ENCODE peak calls at places on chromosome 12, in eight cellular contexts. One of them, this sample, is unnamed.

GRCh38 chr12:47773062-47773857 is at the start of gene SLC48A1:
- DNase-seq in lower lobe of right lung: peak; percentile 85
- DNase-seq in adrenal gland: peak; percentile 82
- DNase-seq in HepG2: peak; percentile 30
- DNase-seq in kidney: peak; percentile 91
- DNase-seq in psoas muscle: peak; percentile 82
- DNase-seq in vagina: no peak
- DNase-seq in effector memory CD4-positive, alpha-beta T cell: peak; percentile 65
- DNase-seq in this sample: no peak

GRCh38 chr12:67918441-67918840 is 70.8 kb upstream of the IFNG-AS1 start:
- DNase-seq in lower lobe of right lung: no peak
- DNase-seq in adrenal gland: no peak
- DNase-seq in HepG2: no peak
- DNase-seq in kidney: no peak
- DNase-seq in psoas muscle: no peak
- DNase-seq in vagina: no peak
- DNase-seq in effector memory CD4-positive, alpha-beta T cell: no peak
- DNase-seq in this sample: no peak

GRCh38 chr12:53221203-53222076 is 10.6 kb downstream of the RARG start:
- DNase-seq in lower lobe of right lung: peak; percentile 84
- DNase-seq in adrenal gland: peak; percentile 79
- DNase-seq in HepG2: peak; percentile 77
- DNase-seq in kidney: peak; percentile 94
- DNase-seq in psoas muscle: peak; percentile 81
- DNase-seq in vagina: no peak
- DNase-seq in effector memory CD4-positive, alpha-beta T cell: peak; percentile 51
- DNase-seq in this sample: no peak

GRCh38 chr12:59632408-59632807 is 36.6 kb downstream of the SLC16A7 start:
- DNase-seq in lower lobe of right lung: no peak
- DNase-seq in adrenal gland: peak; percentile 63
- DNase-seq in HepG2: no peak
- DNase-seq in kidney: no peak
- DNase-seq in psoas muscle: peak; percentile 24
- DNase-seq in vagina: no peak
- DNase-seq in effector memory CD4-positive, alpha-beta T cell: no peak
- DNase-seq in this sample: no peak

GRCh38 chr12:96233168-96233567 is 39.0 kb downstream of the ELK3 start:
- DNase-seq in lower lobe of right lung: no peak
- DNase-seq in adrenal gland: no peak
- DNase-seq in HepG2: no peak
- DNase-seq in kidney: no peak
- DNase-seq in psoas muscle: peak; percentile 67
- DNase-seq in vagina: no peak
- DNase-seq in effector memory CD4-positive, alpha-beta T cell: no peak
- DNase-seq in this sample: no peak

GRCh38 chr12:109296431-109296830 is 12.7 kb downstream of the FOXN4 start:
- DNase-seq in lower lobe of right lung: no peak
- DNase-seq in adrenal gland: no peak
- DNase-seq in HepG2: no peak
- DNase-seq in kidney: no peak
- DNase-seq in psoas muscle: no peak
- DNase-seq in vagina: no peak
- DNase-seq in effector memory CD4-positive, alpha-beta T cell: no peak
- DNase-seq in this sample: no peak

GRCh38 chr12:2973566-2973965 is 14.4 kb downstream of the TEAD4 start:
- DNase-seq in lower lobe of right lung: no peak
- DNase-seq in adrenal gland: no peak
- DNase-seq in HepG2: no peak
- DNase-seq in kidney: no peak
- DNase-seq in psoas muscle: no peak
- DNase-seq in vagina: no peak
- DNase-seq in effector memory CD4-positive, alpha-beta T cell: no peak
- DNase-seq in this sample: no peak

GRCh38 chr12:32115404-32116104 is 8.9 kb downstream of the BICD1 start:
- DNase-seq in lower lobe of right lung: no peak
- DNase-seq in adrenal gland: peak; percentile 98
- DNase-seq in HepG2: no peak
- DNase-seq in kidney: peak; percentile 89
- DNase-seq in psoas muscle: peak; percentile 87
- DNase-seq in vagina: no peak
- DNase-seq in effector memory CD4-positive, alpha-beta T cell: no peak
- DNase-seq in this sample: no peak

GRCh38 chr12:29148958-29149690 is at the start of gene FAR2:
- DNase-seq in lower lobe of right lung: peak; percentile 76
- DNase-seq in adrenal gland: peak; percentile 19
- DNase-seq in HepG2: no peak
- DNase-seq in kidney: peak; percentile 83
- DNase-seq in psoas muscle: peak; percentile 58
- DNase-seq in vagina: no peak
- DNase-seq in effector memory CD4-positive, alpha-beta T cell: peak; percentile 30
- DNase-seq in this sample: no peak

GRCh38 chr12:14216405-14217294 is 148.8 kb upstream of the ATF7IP start:
- DNase-seq in lower lobe of right lung: no peak
- DNase-seq in adrenal gland: no peak
- DNase-seq in HepG2: no peak
- DNase-seq in kidney: no peak
- DNase-seq in psoas muscle: no peak
- DNase-seq in vagina: no peak
- DNase-seq in effector memory CD4-positive, alpha-beta T cell: no peak
- DNase-seq in this sample: no peak

GRCh38 chr12:27709212-27709931 is 1.3 kb upstream of the MRPS35 start:
- DNase-seq in lower lobe of right lung: no peak
- DNase-seq in adrenal gland: no peak
- DNase-seq in HepG2: no peak
- DNase-seq in kidney: no peak
- DNase-seq in psoas muscle: no peak
- DNase-seq in vagina: no peak
- DNase-seq in effector memory CD4-positive, alpha-beta T cell: no peak
- DNase-seq in this sample: no peak

GRCh38 chr12:27711312-27711682 is 665 bp downstream of the MRPS35 start:
- DNase-seq in lower lobe of right lung: no peak
- DNase-seq in adrenal gland: no peak
- DNase-seq in HepG2: no peak
- DNase-seq in kidney: no peak
- DNase-seq in psoas muscle: no peak
- DNase-seq in vagina: no peak
- DNase-seq in effector memory CD4-positive, alpha-beta T cell: no peak
- DNase-seq in this sample: no peak

GRCh38 chr12:27709932-27710591 is 570 bp upstream of the MRPS35 start:
- DNase-seq in lower lobe of right lung: no peak
- DNase-seq in adrenal gland: peak; percentile 6
- DNase-seq in HepG2: peak; percentile 66
- DNase-seq in kidney: no peak
- DNase-seq in psoas muscle: no peak
- DNase-seq in vagina: no peak
- DNase-seq in effector memory CD4-positive, alpha-beta T cell: no peak
- DNase-seq in this sample: no peak

GRCh38 chr12:27711957-27712356 is 1.3 kb downstream of the MRPS35 start:
- DNase-seq in lower lobe of right lung: no peak
- DNase-seq in adrenal gland: no peak
- DNase-seq in HepG2: no peak
- DNase-seq in kidney: no peak
- DNase-seq in psoas muscle: no peak
- DNase-seq in vagina: no peak
- DNase-seq in effector memory CD4-positive, alpha-beta T cell: no peak
- DNase-seq in this sample: no peak

DNA sequence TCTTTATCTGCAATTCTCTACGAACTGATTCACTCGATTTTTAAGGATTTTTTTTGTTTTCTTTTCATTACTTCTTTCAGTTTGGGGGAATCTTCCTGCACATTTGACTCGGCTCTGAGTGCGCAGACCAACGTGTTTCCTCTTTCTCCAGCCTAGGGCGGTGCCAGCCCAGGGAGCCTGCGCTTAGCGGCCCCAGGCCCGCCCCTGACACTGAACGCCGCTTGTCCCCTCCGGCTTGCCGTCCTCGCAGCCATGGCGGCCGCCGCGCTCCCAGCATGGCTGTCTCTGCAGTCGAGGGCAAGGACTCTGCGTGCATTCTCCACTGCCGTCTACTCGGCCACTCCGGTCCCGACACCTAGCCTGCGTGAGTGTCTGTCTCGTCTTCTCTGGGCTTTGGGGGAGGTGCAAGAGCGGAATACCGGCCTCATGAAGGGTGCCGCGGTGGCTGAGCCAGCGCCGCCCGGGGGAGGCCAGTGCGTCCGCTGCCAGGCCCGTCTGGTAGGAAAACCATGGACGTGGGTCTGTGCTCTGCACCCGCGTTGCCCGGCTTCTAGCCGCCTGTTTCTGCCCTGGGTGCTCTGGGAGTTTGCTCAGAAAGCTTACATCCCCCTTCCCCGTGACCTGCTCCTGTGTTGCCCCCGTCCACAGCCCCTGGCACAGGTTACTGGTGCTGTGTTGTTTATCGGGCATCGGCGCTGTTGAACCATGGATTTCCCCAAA is at the start of gene MRPS35:
- DNase-seq in lower lobe of right lung: peak; percentile 95
- DNase-seq in adrenal gland: peak; percentile 92
- DNase-seq in HepG2: peak; percentile 72
- DNase-seq in kidney: peak; percentile 96
- DNase-seq in psoas muscle: peak; percentile 93
- DNase-seq in vagina: no peak
- DNase-seq in effector memory CD4-positive, alpha-beta T cell: peak; percentile 85
- DNase-seq in this sample: peak; percentile 95
- H3K4me3 ChIP-seq in lower lobe of right lung: peak within 1 kb of the TSS; percentile 80
- H3K4me3 ChIP-seq in adrenal gland: peak within 1 kb of the TSS; percentile 60
- H3K4me3 ChIP-seq in HepG2: peak within 1 kb of the TSS; percentile 90
- H3K4me3 ChIP-seq in kidney: peak within 1 kb of the TSS; percentile 89
- H3K4me3 ChIP-seq in psoas muscle: peak within 1 kb of the TSS; percentile 94
- H3K4me3 ChIP-seq in vagina: peak within 1 kb of the TSS; percentile 90
- H3K4me3 ChIP-seq in effector memory CD4-positive, alpha-beta T cell: peak within 1 kb of the TSS; percentile 94
- H3K4me3 ChIP-seq in this sample: peak within 1 kb of the TSS; percentile 99

GRCh38 chr12:106042091-106042490 is 96.7 kb downstream of the NUAK1 start:
- DNase-seq in lower lobe of right lung: no peak
- DNase-seq in adrenal gland: no peak
- DNase-seq in HepG2: no peak
- DNase-seq in kidney: no peak
- DNase-seq in psoas muscle: no peak
- DNase-seq in vagina: no peak
- DNase-seq in effector memory CD4-positive, alpha-beta T cell: no peak
- DNase-seq in this sample: peak; percentile 10
- H3K4me1 ChIP-seq in lower lobe of right lung: no peaks in the 10 kb centered on the region
- H3K4me1 ChIP-seq in adrenal gland: no peaks in the 10 kb centered on the region
- H3K4me1 ChIP-seq in HepG2: no peaks in the 10 kb centered on the region
- H3K4me1 ChIP-seq in kidney: no peaks in the 10 kb centered on the region
- H3K4me1 ChIP-seq in psoas muscle: peaks cover 4% of the 10 kb centered on the region
- H3K4me1 ChIP-seq in vagina: no peaks in the 10 kb centered on the region
- H3K4me1 ChIP-seq in effector memory CD4-positive, alpha-beta T cell: no peaks in the 10 kb centered on the region
- H3K4me1 ChIP-seq in this sample: no peaks in the 10 kb centered on the region

GRCh38 chr12:107486140-107486892 is 199.3 kb upstream of the PWP1 start:
- DNase-seq in lower lobe of right lung: no peak
- DNase-seq in adrenal gland: no peak
- DNase-seq in HepG2: no peak
- DNase-seq in kidney: no peak
- DNase-seq in psoas muscle: no peak
- DNase-seq in vagina: no peak
- DNase-seq in effector memory CD4-positive, alpha-beta T cell: no peak
- DNase-seq in this sample: no peak

GRCh38 chr12:107484219-107484618 is 201.4 kb upstream of the PWP1 start:
- DNase-seq in lower lobe of right lung: no peak
- DNase-seq in adrenal gland: no peak
- DNase-seq in HepG2: peak; percentile 21
- DNase-seq in kidney: no peak
- DNase-seq in psoas muscle: no peak
- DNase-seq in vagina: no peak
- DNase-seq in effector memory CD4-positive, alpha-beta T cell: no peak
- DNase-seq in this sample: no peak

GRCh38 chr12:107484941-107485340 is 200.7 kb upstream of the PWP1 start:
- DNase-seq in lower lobe of right lung: no peak
- DNase-seq in adrenal gland: no peak
- DNase-seq in HepG2: no peak
- DNase-seq in kidney: no peak
- DNase-seq in psoas muscle: no peak
- DNase-seq in vagina: no peak
- DNase-seq in effector memory CD4-positive, alpha-beta T cell: no peak
- DNase-seq in this sample: no peak

GRCh38 chr12:107487011-107487680 is 198.5 kb upstream of the PWP1 start:
- DNase-seq in lower lobe of right lung: no peak
- DNase-seq in adrenal gland: no peak
- DNase-seq in HepG2: no peak
- DNase-seq in kidney: no peak
- DNase-seq in psoas muscle: no peak
- DNase-seq in vagina: no peak
- DNase-seq in effector memory CD4-positive, alpha-beta T cell: no peak
- DNase-seq in this sample: no peak

DNA sequence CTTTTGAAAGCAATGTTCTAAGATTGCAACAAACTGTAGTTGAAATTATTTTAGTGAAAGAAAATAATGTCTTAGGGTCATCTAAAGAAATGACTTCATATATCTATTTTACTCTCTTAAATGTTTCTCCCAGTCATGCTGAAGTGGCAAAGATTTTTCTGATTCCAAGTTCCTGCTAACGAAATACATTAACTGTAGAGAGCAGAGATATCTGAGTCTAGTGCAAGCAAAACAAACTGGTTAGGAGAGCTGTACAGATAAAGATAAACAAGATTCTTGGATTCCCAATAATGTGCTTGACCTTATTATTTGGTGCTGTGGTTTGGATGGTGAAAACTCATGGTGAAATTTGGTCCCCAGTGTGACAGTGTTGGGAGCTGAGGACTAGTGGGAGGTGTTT is 199.9 kb upstream of the PWP1 start:
- DNase-seq in lower lobe of right lung: no peak
- DNase-seq in adrenal gland: no peak
- DNase-seq in HepG2: no peak
- DNase-seq in kidney: no peak
- DNase-seq in psoas muscle: no peak
- DNase-seq in vagina: no peak
- DNase-seq in effector memory CD4-positive, alpha-beta T cell: no peak
- DNase-seq in this sample: no peak
- H3K4me3 ChIP-seq in lower lobe of right lung: no peak overlapping the region
- H3K4me3 ChIP-seq in adrenal gland: no peak overlapping the region
- H3K4me3 ChIP-seq in HepG2: no peak overlapping the region
- H3K4me3 ChIP-seq in kidney: no peak overlapping the region
- H3K4me3 ChIP-seq in psoas muscle: no peak overlapping the region
- H3K4me3 ChIP-seq in vagina: no peak overlapping the region
- H3K4me3 ChIP-seq in effector memory CD4-positive, alpha-beta T cell: no peak overlapping the region
- H3K4me3 ChIP-seq in this sample: no peak overlapping the region

DNA sequence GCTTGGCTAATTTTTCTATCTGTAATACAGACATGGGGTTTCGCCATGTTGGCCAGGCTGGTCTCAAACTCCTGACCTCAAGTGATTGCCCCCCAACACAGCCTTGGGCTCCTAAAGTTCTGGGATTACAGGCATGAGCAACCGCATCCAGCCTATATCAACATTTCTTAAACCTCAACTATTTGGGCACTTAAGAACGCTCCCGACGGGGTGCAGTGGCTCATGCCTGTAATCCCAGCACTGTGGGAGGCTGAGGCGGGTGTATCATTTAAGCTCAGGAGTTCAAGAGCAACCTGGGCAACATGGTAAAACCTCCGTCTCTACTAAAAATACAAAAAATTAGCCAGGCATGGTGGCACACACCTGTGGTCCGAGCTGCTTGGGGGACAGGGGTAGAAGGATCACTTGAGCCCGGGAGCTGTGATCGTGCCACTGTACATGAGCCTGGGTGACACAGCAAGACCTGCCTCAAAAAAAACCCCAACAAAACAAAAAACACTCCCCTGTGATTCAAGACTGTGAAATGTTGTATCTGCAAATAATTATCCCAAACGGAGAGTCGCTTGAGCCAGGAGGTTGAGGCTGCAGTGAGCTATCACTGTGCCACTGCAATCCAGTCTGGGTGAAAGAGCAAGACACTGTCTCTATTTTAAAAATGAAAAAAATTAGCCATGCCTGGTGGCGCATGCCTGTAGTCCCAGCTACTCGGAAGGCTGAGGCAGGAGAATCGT is 21.5 kb downstream of the PPTC7 start:
- DNase-seq in lower lobe of right lung: no peak
- DNase-seq in adrenal gland: no peak
- DNase-seq in HepG2: no peak
- DNase-seq in kidney: no peak
- DNase-seq in psoas muscle: no peak
- DNase-seq in vagina: no peak
- DNase-seq in effector memory CD4-positive, alpha-beta T cell: no peak
- DNase-seq in this sample: no peak
- H3K4me1 ChIP-seq in lower lobe of right lung: peaks cover 61% of the 10 kb centered on the region
- H3K4me1 ChIP-seq in adrenal gland: peaks cover 73% of the 10 kb centered on the region
- H3K4me1 ChIP-seq in HepG2: peaks cover 65% of the 10 kb centered on the region
- H3K4me1 ChIP-seq in kidney: peaks cover 36% of the 10 kb centered on the region
- H3K4me1 ChIP-seq in psoas muscle: peaks cover 75% of the 10 kb centered on the region
- H3K4me1 ChIP-seq in vagina: peaks cover 92% of the 10 kb centered on the region
- H3K4me1 ChIP-seq in effector memory CD4-positive, alpha-beta T cell: peaks cover 7% of the 10 kb centered on the region
- H3K4me1 ChIP-seq in this sample: peaks cover 95% of the 10 kb centered on the region